ENCODE peak calls at places on chromosomes 11 and 22, in nine cellular contexts. U, O, G, V, X, N, J, S and B are unnamed samples.

GRCh38 chr22:41862160-41862529 is 29.2 kb downstream of the SREBF2 start:
- DNase-seq in X (no peak), V (no peak), S (no peak), G (peak), O (no peak), J (no peak), N (peak), U (peak), B (no peak)

GRCh38 chr11:27820249-27820648 is 120.0 kb upstream of the BDNF start:
- DNase-seq in V (no peak), G (no peak), X (no peak), S (no peak), N (no peak), U (no peak), J (no peak), O (no peak), B (no peak)

GRCh38 chr11:67640021-67640757 is 626 bp upstream of the TBX10 start:
- DNase-seq in V (peak), G (peak), X (peak), N (peak), U (peak), O (peak), S (no peak), J (peak), B (peak)

GRCh38 chr11:74754507-74755255 is 6.0 kb downstream of the RNF169 start:
- DNase-seq in G (no peak), N (no peak), V (no peak), O (no peak), J (no peak), X (no peak), S (peak), U (no peak), B (peak)

GRCh38 chr22:27129266-27129665 is 471.9 kb downstream of the MIAT start:
- DNase-seq in S (no peak), O (no peak), G (no peak), X (peak), V (no peak), N (no peak), U (no peak), J (no peak), B (peak)

GRCh38 chr22:24208012-24208749 is 26.9 kb downstream of the SUSD2 start:
- DNase-seq in V (peak), N (no peak), U (no peak), G (no peak), O (peak), S (peak), J (no peak), X (no peak), B (peak)

GRCh38 chr11:96306933-96307747 is 35.9 kb downstream of the MAML2 start:
- DNase-seq in U (no peak), X (peak), O (peak), V (peak), G (peak), S (peak), N (no peak), J (peak), B (peak)

GRCh38 chr22:45917146-45917545 is 59.8 kb downstream of the WNT7B start:
- DNase-seq in S (no peak), N (no peak), V (no peak), U (no peak), X (no peak), O (no peak), J (peak), G (no peak), B (no peak)

GRCh38 chr11:74647831-74648230 is 55.4 kb downstream of the POLD3 start:
- DNase-seq in N (no peak), S (no peak), V (no peak), U (no peak), J (no peak), X (no peak), G (no peak), O (no peak), B (no peak)

GRCh38 chr11:62137276-62137861 is 13.6 kb downstream of the INCENP start:
- DNase-seq in V (no peak), X (no peak), N (no peak), J (peak), O (no peak), G (no peak), U (no peak), S (no peak), B (no peak)

GRCh38 chr11:13376402-13376801 is 86.6 kb downstream of the BTBD10 start:
- DNase-seq in O (no peak), J (no peak), S (no peak), G (no peak), U (no peak), N (no peak), V (no peak), X (no peak), B (no peak)

GRCh38 chr11:132264616-132265015 is 894.2 kb downstream of the NTM start:
- DNase-seq in O (no peak), J (no peak), U (no peak), V (no peak), G (no peak), S (no peak), N (no peak), X (no peak), B (no peak)

GRCh38 chr22:44951510-44951816 is 58.3 kb downstream of the PHF21B start:
- DNase-seq in N (no peak), O (no peak), G (no peak), J (no peak), S (no peak), V (no peak), U (no peak), X (no peak), B (no peak)

GRCh38 chr22:21030621-21031544 is 1.5 kb downstream of the SLC7A4 start:
- DNase-seq in X (no peak), N (no peak), G (no peak), U (no peak), O (no peak), J (no peak), V (peak), S (no peak), B (no peak)

GRCh38 chr22:49686495-49687219 is 141.0 kb downstream of the BRD1 start:
- DNase-seq in J (no peak), X (no peak), G (no peak), N (no peak), S (no peak), U (no peak), O (no peak), V (peak), B (no peak)

GRCh38 chr11:13091373-13091772 is 82.3 kb downstream of the RASSF10 start:
- DNase-seq in U (no peak), V (no peak), S (no peak), J (no peak), G (no peak), N (no peak), X (no peak), O (no peak), B (peak)

GRCh38 chr11:64746486-64746885 is 2.5 kb upstream of the RASGRP2 start:
- DNase-seq in V (no peak), J (no peak), O (no peak), U (no peak), G (no peak), X (no peak), S (no peak), N (no peak), B (no peak)

GRCh38 chr11:87081358-87081757 is 43.6 kb downstream of the TMEM135 start:
- DNase-seq in X (no peak), S (no peak), G (no peak), V (no peak), N (no peak), U (peak), O (no peak), J (no peak), B (no peak)

GRCh38 chr22:47091241-47091691 is 328.8 kb downstream of the TBC1D22A start:
- DNase-seq in V (peak), G (no peak), X (peak), O (no peak), S (no peak), U (no peak), N (no peak), J (peak), B (no peak)

GRCh38 chr11:131914299-131914902 is 544.0 kb downstream of the NTM start:
- DNase-seq in G (no peak), S (no peak), X (no peak), J (no peak), N (no peak), U (no peak), O (no peak), V (no peak), B (peak)

GRCh38 chr22:41562461-41562860 is 1.7 kb downstream of the CSDC2 start:
- DNase-seq in N (no peak), U (no peak), V (no peak), S (no peak), O (no peak), G (no peak), J (no peak), X (no peak), B (no peak)

GRCh38 chr11:134343646-134344045 is 11.9 kb downstream of the GLB1L2 start:
- DNase-seq in U (no peak), X (no peak), G (no peak), J (no peak), S (no peak), V (no peak), N (no peak), O (no peak), B (no peak)

GRCh38 chr11:83025267-83025704 is 46.4 kb downstream of the RAB30 start:
- DNase-seq in N (no peak), X (no peak), J (peak), S (no peak), V (no peak), U (no peak), O (no peak), G (no peak), B (peak)

GRCh38 chr11:77401486-77402217 is 72.2 kb downstream of the PAK1 start:
- DNase-seq in V (no peak), G (no peak), X (no peak), N (no peak), U (no peak), O (no peak), S (no peak), J (peak), B (no peak)

GRCh38 chr11:91946397-91947090 is 278.1 kb upstream of the FAT3 start:
- DNase-seq in X (no peak), J (no peak), N (no peak), V (peak), U (no peak), O (no peak), S (peak), G (no peak), B (no peak)

GRCh38 chr11:116714902-116715301 is 57.9 kb downstream of the BUD13 start:
- DNase-seq in J (no peak), X (no peak), G (no peak), S (no peak), O (no peak), U (no peak), V (no peak), N (no peak), B (no peak)

GRCh38 chr11:35675901-35676610 is 13.5 kb downstream of the TRIM44 start:
- DNase-seq in V (no peak), N (no peak), U (no peak), O (no peak), X (no peak), G (no peak), J (no peak), S (no peak), B (no peak)

GRCh38 chr11:848380-848931 is 5.8 kb downstream of the TSPAN4 start:
- DNase-seq in G (peak), N (peak), U (peak), S (no peak), O (no peak), X (peak), V (peak), J (peak), B (peak)

GRCh38 chr11:36478700-36479329 is 31.3 kb downstream of the TRAF6 start:
- DNase-seq in X (peak), G (peak), N (peak), O (peak), J (peak), U (no peak), S (no peak), V (no peak), B (peak)

GRCh38 chr11:69711824-69712801 is 8.3 kb upstream of the FGF19 start:
- DNase-seq in G (no peak), S (no peak), J (no peak), O (peak), N (no peak), X (no peak), V (peak), U (no peak), B (no peak)

GRCh38 chr11:107545101-107545514 is 20.4 kb downstream of the ALKBH8 start:
- DNase-seq in O (peak), G (no peak), N (no peak), S (no peak), X (no peak), J (no peak), V (no peak), U (no peak), B (peak)

GRCh38 chr22:40451230-40451629 is 80.8 kb downstream of the SGSM3 start:
- DNase-seq in U (no peak), O (no peak), J (no peak), X (no peak), G (no peak), S (no peak), N (no peak), V (no peak), B (no peak)

GRCh38 chr22:28297504-28297903 is 378.4 kb upstream of the PITPNB start:
- DNase-seq in J (no peak), V (peak), U (peak), G (no peak), S (no peak), N (no peak), X (peak), O (no peak), B (no peak)

GRCh38 chr22:38028344-38029130 is 28.7 kb upstream of the PICK1 start:
- DNase-seq in V (peak), X (no peak), G (no peak), J (no peak), S (no peak), O (no peak), U (no peak), N (no peak), B (no peak)

GRCh38 chr11:1444321-1444720 is 42.3 kb downstream of the MOB2 start:
- DNase-seq in S (no peak), X (no peak), U (no peak), O (no peak), J (no peak), G (no peak), V (no peak), N (no peak), B (no peak)

GRCh38 chr11:103110406-103110805 is 1.2 kb downstream of the DYNC2H1 start:
- DNase-seq in X (peak), J (no peak), G (no peak), O (no peak), U (no peak), S (no peak), N (no peak), V (no peak), B (peak)

GRCh38 chr11:115926601-115927000 is 422.4 kb upstream of the CADM1 start:
- DNase-seq in O (no peak), V (no peak), J (no peak), U (no peak), S (no peak), X (no peak), G (no peak), N (no peak), B (no peak)

GRCh38 chr11:117834838-117835443 is 10.4 kb upstream of the FXYD2 start:
- DNase-seq in U (no peak), V (peak), G (no peak), S (no peak), J (no peak), N (no peak), O (no peak), X (no peak), B (no peak)

GRCh38 chr11:46247664-46248063 is 29.8 kb upstream of the CREB3L1 start:
- DNase-seq in N (peak), G (peak), U (peak), S (no peak), O (peak), V (no peak), J (peak), X (peak), B (peak)